ENCODE peak calls at places on chromosomes 11 and 22, in six cellular contexts. K, Z, L, G, D and J are unnamed samples.

GRCh38 chr11:36037031-36037430 is 93.2 kb downstream of the LDLRAD3 start:
- DNase-seq in Z (no peak), D (no peak), K (peak; percentile 22), G (no peak), L (peak; percentile 47), J (no peak)

GRCh38 chr11:1053121-1053901 is 16.8 kb upstream of the MUC6 start:
- DNase-seq in D (peak; percentile 39), G (no peak), Z (peak; percentile 68), K (no peak), L (peak; percentile 5), J (no peak)

GRCh38 chr11:111417011-111417765 is 38.1 kb upstream of the POU2AF1 start:
- DNase-seq in Z (no peak), D (no peak), G (peak; percentile 42), L (no peak), K (peak; percentile 25), J (no peak)

GRCh38 chr11:112961751-112962747 is 829 bp downstream of the NCAM1 start:
- DNase-seq in L (no peak), G (peak; percentile 36), K (no peak), D (peak; percentile 45), Z (peak; percentile 47), J (no peak)

GRCh38 chr22:28075260-28075981 is 156.4 kb upstream of the PITPNB start:
- DNase-seq in L (peak; percentile 87), K (peak; percentile 62), D (peak; percentile 50), Z (peak; percentile 51), G (no peak), J (no peak)

GRCh38 chr22:35971418-35972119 is 57.1 kb downstream of the RBFOX2 start:
- DNase-seq in G (no peak), L (peak; percentile 98), D (no peak), Z (no peak), K (no peak), J (no peak)

GRCh38 chr11:20873054-20873453 is 203.7 kb downstream of the NELL1 start:
- DNase-seq in G (peak; percentile 27), Z (no peak), D (no peak), K (peak; percentile 10), L (no peak), J (no peak)

GRCh38 chr11:64713781-64714363 is 9.1 kb downstream of the NRXN2 start:
- DNase-seq in Z (no peak), K (no peak), L (no peak), D (no peak), G (no peak), J (no peak)

GRCh38 chr11:1082346-1082727 is 7.7 kb downstream of the MUC2 start:
- DNase-seq in G (no peak), Z (peak; percentile 51), D (peak; percentile 39), K (no peak), L (no peak), J (no peak)

GRCh38 chr11:63813563-63814382 is 517 bp downstream of the SPINDOC start:
- DNase-seq in L (peak; percentile 51), K (peak; percentile 37), Z (peak; percentile 59), G (peak; percentile 73), D (peak; percentile 72), J (peak; percentile 59)

GRCh38 chr11:10943968-10944367 is 86.1 kb upstream of the ZBED5 start:
- DNase-seq in D (no peak), K (no peak), G (no peak), L (no peak), Z (no peak), J (no peak)

GRCh38 chr11:64848779-64849599 is 4.5 kb upstream of the CDC42BPG start:
- DNase-seq in Z (peak; percentile 90), G (no peak), L (no peak), D (peak; percentile 64), K (no peak), J (no peak)

GRCh38 chr11:112730591-112730990 is 230.6 kb upstream of the NCAM1 start:
- DNase-seq in G (no peak), Z (no peak), K (no peak), L (no peak), D (no peak), J (no peak)

GRCh38 chr11:68340784-68341556 is 28.6 kb downstream of the LRP5 start:
- DNase-seq in D (no peak), K (peak; percentile 51), L (no peak), Z (no peak), G (no peak), J (no peak)

GRCh38 chr22:39070186-39070585 is 6.9 kb upstream of the APOBEC3G start:
- DNase-seq in D (no peak), K (no peak), L (no peak), Z (no peak), G (no peak), J (no peak)

GRCh38 chr22:39073941-39074340 is 3.1 kb upstream of the APOBEC3G start:
- DNase-seq in D (no peak), K (no peak), G (no peak), L (no peak), Z (no peak), J (no peak)

DNA sequence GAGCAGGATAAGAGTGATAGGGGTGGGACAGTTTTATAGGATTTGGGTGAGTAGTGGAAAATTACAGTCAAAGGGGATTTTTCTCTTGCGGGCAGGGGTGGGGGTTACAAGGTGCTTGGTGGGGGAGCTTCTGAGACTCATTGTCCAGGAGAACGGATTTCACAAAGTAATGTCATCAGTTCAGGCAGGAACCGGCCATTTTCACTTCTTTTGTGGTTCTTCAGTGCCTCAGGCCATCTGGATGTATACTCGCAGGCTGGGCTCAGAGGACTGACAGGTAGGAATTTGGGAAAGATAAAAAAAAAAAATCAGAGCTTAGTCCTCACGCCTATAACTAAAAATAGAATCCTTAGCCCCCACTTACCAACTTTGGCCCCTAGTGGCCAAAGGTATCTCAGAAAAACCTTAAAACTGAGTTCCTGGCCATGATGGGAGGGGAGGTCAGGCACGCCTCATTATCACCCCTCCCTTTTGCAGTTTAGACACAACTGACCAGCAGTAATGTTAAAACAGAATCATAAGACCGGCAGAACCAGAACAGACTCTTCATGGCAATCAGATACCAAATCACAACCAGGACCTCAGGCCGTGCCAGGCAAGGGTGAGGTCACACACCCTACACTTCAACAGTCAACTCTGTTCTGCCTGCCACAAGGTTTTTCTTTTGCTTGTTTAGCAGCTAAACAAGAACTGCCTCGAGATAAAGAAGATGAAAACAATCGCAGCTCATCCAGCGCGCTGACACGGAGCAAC is 8.9 kb upstream of the APOBEC3G start:
- DNase-seq in K (no peak), D (no peak), L (no peak), Z (no peak), G (no peak), J (no peak)
- TF ChIP-seq CTCF in K (no peak), D (no peak), L (no peak), Z (no peak), G (no peak), J (no peak)

DNA sequence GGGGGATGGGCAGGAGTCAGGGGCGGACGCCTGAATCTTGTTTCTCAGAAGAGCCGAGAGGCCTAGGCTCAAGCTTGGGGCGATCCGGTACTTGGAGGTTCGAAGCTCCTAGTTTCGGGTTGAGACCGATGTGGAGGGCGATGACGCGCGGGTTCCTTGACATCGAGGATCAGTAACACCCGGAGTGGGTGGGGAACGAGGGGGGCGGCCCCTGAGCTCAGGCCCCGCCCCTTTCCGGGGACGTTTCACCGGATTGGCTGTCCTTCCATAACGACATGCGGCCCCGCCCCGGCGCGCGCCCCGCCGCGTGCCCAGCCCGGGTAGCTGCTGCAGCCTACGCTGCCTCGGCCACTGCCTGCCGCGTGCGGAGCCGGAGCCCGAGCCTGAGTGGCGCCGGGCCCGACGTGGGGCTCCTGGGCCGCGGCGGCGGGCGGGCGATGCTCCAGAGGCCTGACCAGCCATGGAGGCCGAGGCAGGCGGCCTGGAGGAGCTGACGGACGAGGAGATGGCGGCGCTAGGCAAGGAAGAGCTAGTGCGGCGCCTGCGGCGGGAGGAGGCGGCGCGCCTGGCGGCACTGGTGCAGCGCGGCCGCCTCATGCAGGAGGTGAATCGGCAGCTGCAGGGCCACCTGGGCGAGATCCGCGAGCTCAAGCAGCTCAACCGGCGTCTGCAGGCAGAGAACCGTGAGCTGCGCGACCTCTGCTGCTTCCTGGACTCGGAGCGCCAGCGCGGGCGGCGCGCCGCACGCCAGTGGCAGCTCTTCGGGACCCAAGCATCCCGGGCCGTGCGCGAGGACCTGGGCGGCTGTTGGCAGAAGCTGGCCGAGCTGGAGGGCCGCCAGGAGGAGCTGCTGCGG is at the start of gene CCDC85B:
- DNase-seq in L (peak; percentile 96), K (peak; percentile 97), Z (peak; percentile 98), G (peak; percentile 97), D (peak; percentile 99), J (peak; percentile 89)
- TF ChIP-seq CTCF in L (no peak), K (no peak), Z (no peak), G (no peak), D (no peak), J (no peak)

GRCh38 chr22:33893486-33893885 is 26.8 kb downstream of the LARGE1 start:
- DNase-seq in D (no peak), L (no peak), G (no peak), K (no peak), Z (no peak), J (no peak)

GRCh38 chr22:33894036-33894435 is 26.2 kb downstream of the LARGE1 start:
- DNase-seq in D (no peak), K (no peak), Z (no peak), L (no peak), G (no peak), J (no peak)

GRCh38 chr22:33889748-33890147 is 30.5 kb downstream of the LARGE1 start:
- DNase-seq in K (no peak), L (no peak), G (no peak), D (no peak), Z (no peak), J (no peak)

GRCh38 chr22:33891992-33892391 is 28.3 kb downstream of the LARGE1 start:
- DNase-seq in G (no peak), L (no peak), K (no peak), Z (no peak), D (no peak), J (no peak)

DNA sequence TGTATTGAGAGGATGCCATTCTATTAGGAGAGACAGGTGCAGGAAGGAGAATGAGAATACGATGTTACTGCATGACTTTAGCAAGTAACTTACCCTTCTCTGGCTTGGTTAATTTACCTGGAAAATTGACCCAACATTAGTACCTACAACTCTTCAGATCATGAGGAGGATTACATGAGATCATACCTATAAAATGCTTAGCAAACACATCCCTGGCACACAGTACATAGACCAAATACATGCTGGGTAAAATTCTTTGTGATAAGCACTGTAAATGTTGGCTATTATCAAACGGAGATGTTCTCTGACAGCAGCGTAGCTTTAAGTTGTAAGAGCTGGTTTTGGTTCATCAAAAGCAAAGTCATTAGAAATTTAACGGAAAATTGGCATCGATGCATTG is 28.8 kb downstream of the LARGE1 start:
- DNase-seq in L (no peak), Z (no peak), D (no peak), K (no peak), G (no peak), J (no peak)
- TF ChIP-seq CTCF in L (no peak), Z (no peak), D (no peak), K (no peak), G (no peak), J (no peak)

DNA sequence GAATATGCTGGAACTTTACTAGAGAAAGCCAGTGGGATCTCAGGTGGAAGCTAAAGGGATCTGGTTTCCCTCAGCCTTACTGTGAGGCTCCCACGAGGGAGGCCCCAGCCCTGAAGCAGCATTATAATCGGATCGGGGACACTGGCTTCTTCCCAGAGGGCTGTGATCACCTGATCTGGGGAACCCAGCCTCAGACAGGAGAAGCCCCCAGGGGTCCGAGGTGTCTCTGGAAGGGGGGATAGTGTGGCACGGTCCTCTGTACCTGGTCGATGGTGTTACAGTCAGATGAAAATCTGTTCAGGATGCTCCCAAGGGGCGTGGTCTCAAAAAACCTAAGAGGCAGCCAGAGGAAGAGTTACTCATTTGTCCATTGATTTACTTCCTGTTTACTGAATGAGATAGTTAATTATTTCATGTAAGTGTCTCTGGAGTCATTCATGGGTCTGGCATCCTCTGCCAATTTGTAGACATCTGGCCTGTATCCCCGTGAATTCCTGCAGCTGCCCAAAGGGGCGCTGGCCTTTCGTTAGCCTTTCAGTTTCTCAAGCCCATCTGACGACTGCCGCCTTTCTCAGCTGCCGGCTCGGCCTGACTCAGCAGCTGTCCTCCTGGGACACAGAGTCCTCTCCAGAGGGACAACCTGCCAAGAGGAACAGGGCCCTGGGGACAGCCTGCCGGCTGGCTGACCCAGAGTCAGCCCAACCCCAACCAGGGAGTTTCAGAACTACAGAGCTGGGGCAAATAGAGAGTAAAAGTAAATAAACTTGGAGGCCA is 17.0 kb upstream of the KCNJ11 start:
- DNase-seq in L (peak; percentile 70), K (peak; percentile 23), D (peak; percentile 81), G (no peak), Z (peak; percentile 61), J (no peak)
- TF ChIP-seq CTCF in L (peak; percentile 27), K (no peak), D (peak; percentile 37), G (no peak), Z (no peak), J (no peak)